ENCODE peak calls at places on chromosomes 11 and 22, in four cellular contexts. W is adipocyte, G is mammary epithelial cell, N is kidney. P is an unnamed sample.

GRCh38 chr11:11622772-11623531 is 1.1 kb upstream of the GALNT18 start:
- DNase-seq in G (no peak), W (no peak), N (no peak), P (no peak)

GRCh38 chr11:25633230-25633629 is 698.7 kb upstream of the ANO3 start:
- DNase-seq in N (no peak), W (no peak), G (no peak), P (no peak)

GRCh38 chr11:129885381-129885780 is 10.0 kb downstream of the NFRKB start:
- DNase-seq in G (no peak), N (no peak), W (no peak), P (no peak)

GRCh38 chr22:31286360-31287255 is 5.7 kb downstream of the PIK3IP1 start:
- DNase-seq in N (no peak), G (no peak), W (no peak), P (no peak)

GRCh38 chr11:23423656-23424055 is 563.4 kb upstream of the CCDC179 start:
- DNase-seq in W (no peak), N (no peak), G (no peak), P (no peak)

GRCh38 chr22:17960695-17961442 is 63.5 kb downstream of the MICAL3 start:
- DNase-seq in G (no peak), W (no peak), N (peak; percentile 80), P (peak; percentile 50)

GRCh38 chr11:120707098-120707497 is 195.6 kb downstream of the GRIK4 start:
- DNase-seq in G (no peak), N (no peak), W (no peak), P (no peak)

GRCh38 chr11:30488304-30488998 is 97.7 kb downstream of the MPPED2 start:
- DNase-seq in W (peak; percentile 91), G (peak; percentile 6), N (no peak), P (no peak)

GRCh38 chr11:110069158-110069737 is 23.9 kb upstream of the ZC3H12C start:
- DNase-seq in G (peak; percentile 93), N (no peak), W (peak; percentile 67), P (no peak)

GRCh38 chr11:126917531-126918204 is 82.9 kb downstream of the KIRREL3 start:
- DNase-seq in N (no peak), G (peak; percentile 96), W (peak; percentile 96), P (peak; percentile 78)

GRCh38 chr11:111538407-111539114 is 2.0 kb upstream of the LAYN start:
- DNase-seq in W (no peak), N (no peak), G (peak; percentile 72), P (no peak)

GRCh38 chr11:107953506-107953905 is 25.3 kb downstream of the RAB39A start:
- DNase-seq in W (no peak), G (no peak), N (no peak), P (peak; percentile 22)

GRCh38 chr11:34655335-34656008 is 34.6 kb downstream of the EHF start:
- DNase-seq in W (peak; percentile 56), G (peak; percentile 76), N (no peak), P (no peak)

GRCh38 chr11:118205979-118206611 is 18.7 kb downstream of the JAML start:
- DNase-seq in G (no peak), N (no peak), W (no peak), P (no peak)

GRCh38 chr11:72719551-72719950 is 32.7 kb downstream of the ARAP1 start:
- DNase-seq in N (peak; percentile 11), W (no peak), G (no peak), P (no peak)

GRCh38 chr22:32801436-32802290 is at the start of gene TIMP3:
- DNase-seq in N (peak; percentile 97), G (peak; percentile 66), W (peak; percentile 93), P (peak; percentile 84)

GRCh38 chr11:34331329-34331728 is 26.5 kb downstream of the ABTB2 start:
- DNase-seq in N (no peak), G (peak; percentile 62), W (no peak), P (no peak)

GRCh38 chr11:4606231-4607015 is 1.6 kb downstream of the TRIM68 start:
- DNase-seq in G (no peak), W (peak; percentile 76), N (no peak), P (no peak)

GRCh38 chr11:4605057-4605456 is 3.0 kb downstream of the TRIM68 start:
- DNase-seq in G (no peak), N (no peak), W (no peak), P (no peak)

GRCh38 chr11:4610258-4610935 is 2.4 kb upstream of the TRIM68 start:
- DNase-seq in N (no peak), W (peak; percentile 19), G (no peak), P (peak; percentile 3)

GRCh38 chr11:4607782-4608666 is at the start of gene TRIM68:
- DNase-seq in W (peak; percentile 98), G (peak; percentile 94), N (peak; percentile 99), P (peak; percentile 98)

GRCh38 chr11:4607111-4607510 is 920 bp downstream of the TRIM68 start:
- DNase-seq in G (no peak), W (peak; percentile 11), N (no peak), P (no peak)
- H3K9ac ChIP-seq in G (no peak overlapping the region), W (peak overlapping the region; percentile 91), N (peak overlapping the region; percentile 77), P (peak overlapping the region; percentile 80)

GRCh38 chr22:25447067-25447688 is 117.3 kb upstream of the GRK3 start:
- DNase-seq in N (no peak), W (no peak), G (no peak), P (no peak)

GRCh38 chr22:25449781-25450317 is 114.6 kb upstream of the GRK3 start:
- DNase-seq in G (peak; percentile 46), N (no peak), W (no peak), P (no peak)

GRCh38 chr22:25447689-25448434 is 116.6 kb upstream of the GRK3 start:
- DNase-seq in G (peak; percentile 80), W (peak; percentile 95), N (peak; percentile 95), P (peak; percentile 82)

GRCh38 chr22:25451480-25452114 is 112.9 kb upstream of the GRK3 start:
- DNase-seq in N (no peak), W (peak; percentile 21), G (no peak), P (no peak)

DNA sequence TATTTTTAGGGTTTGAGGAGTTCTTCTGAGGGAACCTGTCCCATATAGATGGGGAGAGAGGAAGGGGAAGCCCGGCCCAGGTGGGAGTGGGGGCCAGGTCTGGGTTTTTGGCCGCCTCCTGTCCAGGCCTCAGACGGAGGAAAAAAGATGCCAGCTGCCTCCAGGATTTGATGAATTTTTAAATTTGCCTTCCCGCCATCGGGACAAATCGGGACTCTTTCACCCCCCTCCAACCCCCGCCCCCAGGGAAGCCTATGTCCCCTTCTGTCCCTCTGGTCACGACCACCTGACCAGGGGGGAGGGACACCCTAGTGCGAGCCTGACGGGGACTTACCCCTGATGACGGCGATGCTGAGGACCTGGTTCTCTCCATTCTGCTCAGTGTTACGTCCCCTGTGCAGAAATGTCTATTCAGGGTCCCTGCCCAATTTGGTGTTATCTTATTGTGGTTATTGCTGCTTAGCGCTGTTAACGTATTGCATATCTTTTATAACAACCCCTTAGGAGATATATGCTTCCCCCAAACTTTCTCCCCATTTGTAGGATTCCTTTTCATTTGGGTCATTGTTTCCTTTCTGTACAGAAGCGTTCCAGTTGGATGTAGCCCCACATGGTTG is 115.9 kb upstream of the GRK3 start:
- DNase-seq in G (peak; percentile 12), N (no peak), W (peak; percentile 67), P (no peak)
- H3K9ac ChIP-seq in G (peak overlapping the region; percentile 93), N (peak overlapping the region; percentile 82), W (peak overlapping the region; percentile 95), P (peak overlapping the region; percentile 77)

DNA sequence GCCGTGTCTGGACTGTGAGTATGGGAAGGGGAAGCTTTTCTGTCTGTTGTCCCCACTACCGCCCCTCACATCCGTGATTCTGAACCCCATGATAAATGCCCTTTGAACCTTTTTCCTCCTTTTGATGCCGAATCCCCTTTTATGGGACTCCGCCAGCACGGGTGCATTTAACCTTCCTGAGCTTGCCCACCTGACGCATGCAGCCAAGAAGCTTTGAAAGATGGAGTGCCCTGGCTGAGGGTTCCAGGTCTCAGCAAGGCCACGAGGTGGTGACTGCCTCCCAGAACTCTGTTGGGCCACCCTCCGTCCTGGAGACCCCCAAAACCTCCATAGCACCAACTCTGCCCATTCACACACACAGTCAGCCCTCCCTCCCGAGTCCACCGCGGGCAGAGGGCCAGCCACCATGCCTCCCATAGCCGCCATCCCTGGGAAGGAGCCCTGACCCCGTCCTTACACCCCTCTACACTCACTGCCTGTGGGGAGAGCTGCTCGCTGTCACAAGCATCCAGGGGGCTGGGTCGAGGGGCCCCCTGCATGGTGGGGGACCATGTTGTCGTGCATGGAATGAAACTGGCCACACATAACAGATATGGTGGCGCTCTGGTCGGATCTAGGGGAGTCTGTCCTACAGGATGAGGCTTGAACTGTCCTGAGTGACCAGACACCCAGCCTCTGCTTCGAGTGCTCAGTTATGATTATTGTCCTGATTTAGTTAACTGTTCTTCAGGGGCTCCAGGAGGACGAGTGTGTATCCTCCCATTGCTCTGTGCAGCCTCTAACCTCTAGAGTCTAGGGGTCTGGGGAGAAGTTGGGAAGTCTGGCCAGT is 822 bp upstream of the COMT start:
- DNase-seq in G (no peak), W (no peak), N (peak; percentile 69), P (no peak)
- H3K9ac ChIP-seq in G (peak overlapping the region; percentile 77), W (peak overlapping the region; percentile 99), N (peak overlapping the region; percentile 98), P (no peak overlapping the region)

DNA sequence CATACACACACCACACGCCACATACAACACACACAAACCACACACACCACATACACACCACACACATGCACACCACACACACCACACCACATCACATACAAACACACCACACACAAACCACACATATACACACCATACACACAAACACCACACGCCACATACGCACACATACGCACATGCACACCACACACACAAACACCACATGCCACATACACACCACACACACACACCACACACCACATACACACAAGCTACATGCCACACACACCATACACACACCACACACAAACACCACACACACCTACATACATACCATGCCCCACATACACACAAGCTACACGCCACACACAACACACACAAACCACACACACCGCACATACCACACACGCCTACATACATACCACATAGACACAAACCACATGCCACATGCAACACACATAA is 15.7 kb upstream of the TH start:
- DNase-seq in W (no peak), N (no peak), G (no peak), P (no peak)
- H3K9ac ChIP-seq in W (no peak overlapping the region), N (no peak overlapping the region), G (no peak overlapping the region), P (no peak overlapping the region)

DNA sequence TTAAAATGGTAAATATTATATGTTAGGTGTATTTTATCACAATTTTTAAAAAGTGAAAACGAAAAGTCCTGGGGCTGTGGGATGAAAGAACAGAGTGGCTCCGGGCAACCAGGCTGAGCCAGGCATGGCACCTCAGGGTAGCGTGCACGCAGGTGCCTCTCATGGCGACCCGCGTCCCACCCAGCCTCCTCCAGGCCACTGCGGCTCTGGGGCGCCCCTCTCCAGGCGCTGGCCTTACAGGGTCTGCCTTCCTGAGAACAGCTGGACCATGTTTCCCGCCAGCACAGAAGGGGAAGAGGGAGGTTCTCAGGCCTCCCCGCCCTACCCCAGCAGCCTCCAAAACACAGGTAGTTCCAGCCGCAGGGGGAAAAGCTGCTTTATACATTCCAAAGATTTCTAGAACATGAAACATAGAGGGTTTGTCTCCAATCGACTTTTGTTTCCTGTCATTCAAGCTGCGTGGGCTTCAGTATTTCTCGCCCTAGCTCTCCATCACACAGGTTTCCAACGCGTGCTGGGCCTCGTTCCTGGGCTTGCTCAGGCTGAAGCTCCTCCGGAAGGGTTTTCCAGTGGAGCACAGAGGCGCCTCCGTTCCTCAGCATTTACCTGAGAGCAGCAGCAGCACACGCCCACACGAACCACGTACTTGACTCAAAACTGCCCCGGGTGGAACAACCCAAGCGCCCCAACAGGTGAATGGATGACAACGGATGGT is 10.5 kb downstream of the EHD1 start:
- DNase-seq in G (peak; percentile 76), W (no peak), N (no peak), P (no peak)
- H3K9ac ChIP-seq in G (no peak overlapping the region), W (no peak overlapping the region), N (no peak overlapping the region), P (no peak overlapping the region)

GRCh38 chr11:60454212-60454611 is 1.4 kb upstream of the MS4A1 start:
- DNase-seq in N (no peak), W (no peak), G (no peak), P (no peak)
- H3K9ac ChIP-seq in N (no peak overlapping the region), W (no peak overlapping the region), G (no peak overlapping the region), P (no peak overlapping the region)